ENCODE peak calls at places on chromosomes 11 and 22, in seven cellular contexts. R is HCT116, C is H1, A is HepG2, N is SK-N-SH, D is K562, L is GM12878. Q is an unnamed sample.

GRCh38 chr11:72773291-72773690 is 20.6 kb downstream of the STARD10 start:
- DNase-seq in R (no peak), C (no peak), A (no peak), N (peak; percentile 87), D (no peak), L (no peak), Q (no peak)

GRCh38 chr11:9704037-9704436 is 40.2 kb downstream of the SWAP70 start:
- DNase-seq in R (no peak), C (no peak), A (no peak), N (no peak), D (no peak), L (no peak), Q (no peak)

GRCh38 chr11:112321521-112322172 is 61.0 kb upstream of the PLET1 start:
- DNase-seq in R (peak; percentile 57), C (no peak), A (peak; percentile 23), N (no peak), D (no peak), L (peak; percentile 47), Q (no peak)

GRCh38 chr11:119107538-119108150 is 500 bp downstream of the C2CD2L start:
- DNase-seq in R (no peak), C (no peak), A (no peak), N (no peak), D (peak; percentile 16), L (no peak), Q (no peak)

GRCh38 chr11:104148074-104148473 is 15.9 kb downstream of the PDGFD start:
- DNase-seq in R (no peak), C (no peak), A (no peak), N (no peak), D (no peak), L (no peak), Q (no peak)

GRCh38 chr22:30222321-30222720 is 24.2 kb downstream of the LIF start:
- DNase-seq in R (no peak), C (no peak), A (no peak), N (no peak), D (no peak), L (no peak), Q (no peak)

GRCh38 chr11:109864161-109864661 is 229.0 kb upstream of the ZC3H12C start:
- DNase-seq in R (peak; percentile 75), C (no peak), A (no peak), N (no peak), D (no peak), L (peak; percentile 80), Q (no peak)

GRCh38 chr22:23305922-23306374 is 125.6 kb downstream of the BCR start:
- DNase-seq in R (no peak), C (no peak), A (no peak), N (peak; percentile 75), D (no peak), L (no peak), Q (no peak)

GRCh38 chr11:100105605-100106358 is 581.3 kb upstream of the ARHGAP42 start:
- DNase-seq in R (no peak), C (no peak), A (no peak), N (no peak), D (no peak), L (no peak), Q (no peak)

GRCh38 chr22:39027717-39028116 is 6.8 kb downstream of the APOBEC3D start:
- DNase-seq in R (no peak), C (no peak), A (no peak), N (no peak), D (no peak), L (no peak), Q (no peak)

DNA sequence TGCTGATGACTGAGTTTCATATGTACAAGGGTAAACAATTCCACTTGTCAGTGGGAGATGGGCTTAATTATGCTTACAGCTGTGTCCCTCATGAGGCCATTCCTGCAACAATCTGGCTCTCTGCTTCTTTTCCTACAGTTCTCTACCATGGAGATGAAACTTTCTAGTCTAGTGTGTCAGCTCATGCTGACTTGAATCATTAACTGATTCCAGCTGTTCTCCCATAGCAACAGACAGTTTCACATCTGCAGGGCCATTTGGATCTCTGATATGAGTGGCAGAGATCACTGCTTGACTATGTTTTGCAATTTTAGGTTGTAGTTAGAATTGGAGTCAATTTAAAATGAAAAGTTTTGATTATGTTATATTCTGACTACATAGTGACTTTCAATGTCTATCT is 1251.7 kb upstream of the RAG2 start:
- DNase-seq in R (no peak), C (no peak), A (no peak), N (peak; percentile 14), D (no peak), L (no peak), Q (no peak)
- TF ChIP-seq JUND in R (no peak), C (no peak), A (no peak), N (no peak), D (no peak), L (no peak), Q (no peak)

DNA sequence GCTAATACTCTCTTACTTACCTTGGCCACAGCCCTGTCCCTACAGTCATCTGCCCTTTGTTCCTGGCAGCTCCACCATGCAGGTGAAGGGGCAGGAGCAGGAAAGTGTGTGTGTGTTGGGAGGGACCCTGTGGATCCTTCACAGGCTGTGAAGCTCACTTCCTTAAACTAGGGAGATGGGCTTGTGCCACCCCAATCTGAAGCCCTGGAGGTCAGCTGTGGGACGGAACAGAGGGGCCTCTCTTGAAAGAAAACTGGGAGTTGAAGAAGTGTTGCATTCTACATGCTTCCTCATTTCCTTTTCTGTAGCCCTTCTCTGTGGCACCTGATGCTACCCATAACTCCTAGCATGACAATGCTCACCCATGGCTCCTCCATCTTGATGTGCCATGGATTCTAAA is 11.7 kb downstream of the FADS1 start:
- DNase-seq in R (no peak), C (no peak), A (no peak), N (no peak), D (no peak), L (no peak), Q (no peak)
- TF ChIP-seq JUND in R (no peak), C (no peak), A (no peak), N (no peak), D (no peak), L (no peak), Q (no peak)

DNA sequence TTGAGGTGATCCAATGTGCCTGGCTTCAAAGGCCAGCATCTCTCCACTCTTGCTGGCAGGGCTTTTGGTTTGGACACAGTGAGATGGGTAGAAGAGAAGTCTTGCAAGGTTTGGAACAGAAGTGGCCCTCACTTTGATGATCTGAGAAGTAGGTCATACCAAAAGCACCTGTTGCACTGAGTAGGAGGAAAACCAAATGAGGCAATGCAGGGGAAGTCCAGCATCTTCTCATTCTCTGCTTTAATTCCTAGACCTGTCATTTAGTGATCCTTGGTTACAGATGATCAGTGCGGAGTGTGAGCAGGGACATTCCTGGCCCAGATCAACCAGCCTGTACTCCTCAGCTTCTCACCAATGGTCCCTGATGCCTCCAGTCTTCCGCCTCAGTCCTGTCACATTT is 990.5 kb downstream of the OPCML start:
- DNase-seq in R (no peak), C (no peak), A (no peak), N (no peak), D (no peak), L (peak; percentile 13), Q (no peak)
- TF ChIP-seq JUND in R (no peak), C (no peak), A (no peak), N (no peak), D (no peak), L (no peak), Q (no peak)

DNA sequence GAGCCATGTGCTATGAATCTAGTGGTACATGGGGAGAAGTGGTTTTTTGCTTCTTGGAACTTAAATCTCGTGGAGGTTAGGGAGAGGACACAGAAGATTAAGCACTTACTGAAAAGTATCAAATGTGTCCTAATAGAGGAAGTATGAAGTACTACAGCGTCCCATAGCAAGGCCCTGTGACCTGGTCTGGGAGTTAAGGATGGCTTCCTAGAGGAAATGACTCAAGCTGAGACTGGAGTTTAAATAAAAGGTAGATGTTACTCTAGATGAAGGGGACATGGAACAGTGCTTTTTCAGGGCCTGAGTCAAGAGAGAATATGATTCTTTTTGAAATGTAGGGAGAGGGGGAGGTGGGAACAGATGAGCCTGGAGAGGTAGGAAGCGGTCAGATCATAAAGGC is 202.9 kb downstream of the GRIK4 start:
- DNase-seq in R (no peak), C (no peak), A (no peak), N (no peak), D (no peak), L (no peak), Q (no peak)
- TF ChIP-seq JUND in R (no peak), C (no peak), A (no peak), N (no peak), D (no peak), L (no peak), Q (no peak)

GRCh38 chr11:66728760-66729385 is at the start of gene SPTBN2:
- DNase-seq in R (no peak), C (no peak), A (no peak), N (no peak), D (peak; percentile 33), L (no peak), Q (no peak)
- TF ChIP-seq JUND in R (no peak), C (no peak), A (no peak), N (no peak), D (peak; percentile 13), L (no peak), Q (no peak)

GRCh38 chr11:37502202-37502601 is 904.2 kb upstream of the RAG2 start:
- DNase-seq in R (no peak), C (no peak), A (no peak), N (no peak), D (no peak), L (no peak), Q (no peak)
- TF ChIP-seq JUND in R (no peak), C (no peak), A (no peak), N (no peak), D (no peak), L (no peak), Q (no peak)

GRCh38 chr11:2988996-2989395 is 3.1 kb downstream of the NAP1L4 start:
- DNase-seq in R (no peak), C (no peak), A (no peak), N (no peak), D (no peak), L (no peak), Q (no peak)

GRCh38 chr11:2992234-2992999 is at the start of gene NAP1L4:
- DNase-seq in R (peak; percentile 94), C (peak; percentile 93), A (peak; percentile 93), N (peak; percentile 99), D (peak; percentile 100), L (peak; percentile 91), Q (peak; percentile 99)

GRCh38 chr11:2989551-2989950 is 2.6 kb downstream of the NAP1L4 start:
- DNase-seq in R (no peak), C (no peak), A (no peak), N (no peak), D (no peak), L (no peak), Q (no peak)

GRCh38 chr11:2991477-2992233 is 474 bp downstream of the NAP1L4 start:
- DNase-seq in R (no peak), C (no peak), A (peak; percentile 18), N (no peak), D (no peak), L (no peak), Q (peak; percentile 47)

GRCh38 chr11:2990617-2991476 is 1.3 kb downstream of the NAP1L4 start:
- DNase-seq in R (no peak), C (no peak), A (peak; percentile 77), N (no peak), D (no peak), L (no peak), Q (no peak)
- TF ChIP-seq JUND in R (no peak), C (no peak), A (no peak), N (no peak), D (no peak), L (no peak), Q (no peak)

Q was measured in T47D.